ENCODE peak calls at places on chromosomes 11 and 22, in five cellular contexts. A is RWPE1, K is midbrain, M is posterior cingulate gyrus, F is choroid plexus epithelial cell. Q is an unnamed sample.

GRCh38 chr11:72820439-72821139 is 6.4 kb downstream of the ATG16L2 start:
- DNase-seq in A (no peak), K (no peak), M (peak), F (no peak), Q (no peak)

GRCh38 chr11:15106201-15106965 is 8.3 kb upstream of the INSC start:
- DNase-seq in A (peak), K (no peak), M (no peak), F (peak), Q (no peak)

GRCh38 chr22:24984122-24984521 is 31.6 kb downstream of the KIAA1671 start:
- DNase-seq in A (no peak), K (no peak), M (peak), F (no peak), Q (no peak)

GRCh38 chr11:117849781-117850414 is 25.4 kb upstream of the FXYD2 start:
- DNase-seq in A (no peak), K (no peak), M (no peak), F (no peak), Q (no peak)

GRCh38 chr11:71342951-71343827 is 90.8 kb upstream of the SHANK2 start:
- DNase-seq in A (peak), K (no peak), M (peak), F (peak), Q (no peak)

GRCh38 chr11:61718046-61718531 is 34.3 kb upstream of the MYRF start:
- DNase-seq in A (no peak), K (no peak), M (no peak), F (no peak), Q (no peak)

GRCh38 chr22:33049125-33049729 is 9.0 kb downstream of the SYN3 start:
- DNase-seq in A (peak), K (peak), M (peak), F (peak), Q (peak)

GRCh38 chr11:11584446-11584810 is 37.4 kb downstream of the GALNT18 start:
- DNase-seq in A (peak), K (no peak), M (peak), F (peak), Q (no peak)

GRCh38 chr11:117717485-117718314 is 79.3 kb downstream of the DSCAML1 start:
- DNase-seq in A (peak), K (peak), M (peak), F (peak), Q (no peak)

GRCh38 chr22:29987143-29987542 is 93.1 kb upstream of the HORMAD2 start:
- DNase-seq in A (no peak), K (peak), M (peak), F (no peak), Q (no peak)